ENCODE peak calls at places on chromosomes 12 and 14, in four cellular contexts. One of them, this sample, is unnamed.
A peak's percentile ranks its signal among the peaks of the same experiment; 100 is the strongest.

GRCh38 chr12:92879698-92880322 is 49.3 kb downstream of the EEA1 start:
- DNase-seq in left ventricle myocardium inferior: no peak
- DNase-seq in suprapubic skin: no peak
- DNase-seq in psoas muscle: no peak
- DNase-seq in this sample: no peak

GRCh38 chr12:124359671-124360581 is 65.0 kb downstream of the RFLNA start:
- DNase-seq in left ventricle myocardium inferior: peak; percentile 95
- DNase-seq in suprapubic skin: peak; percentile 87
- DNase-seq in psoas muscle: peak; percentile 99
- DNase-seq in this sample: peak; percentile 98

GRCh38 chr14:76644875-76645518 is 116.3 kb upstream of the VASH1 start:
- DNase-seq in left ventricle myocardium inferior: peak; percentile 19
- DNase-seq in suprapubic skin: no peak
- DNase-seq in psoas muscle: no peak
- DNase-seq in this sample: peak; percentile 40

GRCh38 chr12:92927055-92927435 is 2.0 kb downstream of the EEA1 start:
- DNase-seq in left ventricle myocardium inferior: no peak
- DNase-seq in suprapubic skin: peak; percentile 71
- DNase-seq in psoas muscle: no peak
- DNase-seq in this sample: no peak

GRCh38 chr12:115451785-115452736 is 768.1 kb upstream of the TBX3 start:
- DNase-seq in left ventricle myocardium inferior: peak; percentile 59
- DNase-seq in suprapubic skin: no peak
- DNase-seq in psoas muscle: peak; percentile 50
- DNase-seq in this sample: no peak

GRCh38 chr12:115336506-115336905 is 652.5 kb upstream of the TBX3 start:
- DNase-seq in left ventricle myocardium inferior: no peak
- DNase-seq in suprapubic skin: no peak
- DNase-seq in psoas muscle: no peak
- DNase-seq in this sample: no peak

GRCh38 chr14:51552768-51553426 is 98.8 kb upstream of the FRMD6 start:
- DNase-seq in left ventricle myocardium inferior: no peak
- DNase-seq in suprapubic skin: peak; percentile 81
- DNase-seq in psoas muscle: no peak
- DNase-seq in this sample: peak; percentile 81

GRCh38 chr14:69700609-69701008 is 66.3 kb upstream of the SRSF5 start:
- DNase-seq in left ventricle myocardium inferior: no peak
- DNase-seq in suprapubic skin: no peak
- DNase-seq in psoas muscle: no peak
- DNase-seq in this sample: no peak

GRCh38 chr14:58697266-58697926 is 59.6 kb downstream of the DACT1 start:
- DNase-seq in left ventricle myocardium inferior: no peak
- DNase-seq in suprapubic skin: no peak
- DNase-seq in psoas muscle: no peak
- DNase-seq in this sample: no peak

GRCh38 chr12:57993030-57993429 is 51.7 kb downstream of the ATP23 start:
- DNase-seq in left ventricle myocardium inferior: no peak
- DNase-seq in suprapubic skin: no peak
- DNase-seq in psoas muscle: no peak
- DNase-seq in this sample: no peak

GRCh38 chr12:110743571-110744093 is 941 bp upstream of the PPP1CC start:
- DNase-seq in left ventricle myocardium inferior: peak; percentile 51
- DNase-seq in suprapubic skin: peak; percentile 69
- DNase-seq in psoas muscle: peak; percentile 60
- DNase-seq in this sample: peak; percentile 72

GRCh38 chr12:12072064-12072760 is 1.5 kb downstream of the BCL2L14 start:
- DNase-seq in left ventricle myocardium inferior: no peak
- DNase-seq in suprapubic skin: no peak
- DNase-seq in psoas muscle: no peak
- DNase-seq in this sample: peak; percentile 60

GRCh38 chr12:106917503-106917902 is 38.2 kb upstream of the TMEM263 start:
- DNase-seq in left ventricle myocardium inferior: no peak
- DNase-seq in suprapubic skin: no peak
- DNase-seq in psoas muscle: no peak
- DNase-seq in this sample: no peak

GRCh38 chr12:131636940-131637750 is 73.7 kb upstream of the SFSWAP start:
- DNase-seq in left ventricle myocardium inferior: no peak
- DNase-seq in suprapubic skin: no peak
- DNase-seq in psoas muscle: no peak
- DNase-seq in this sample: no peak

GRCh38 chr12:11486623-11487444 is 91.5 kb upstream of the PRB2 start:
- DNase-seq in left ventricle myocardium inferior: peak; percentile 52
- DNase-seq in suprapubic skin: peak; percentile 82
- DNase-seq in psoas muscle: peak; percentile 74
- DNase-seq in this sample: peak; percentile 80

GRCh38 chr12:93773122-93773871 is 96.1 kb downstream of the CRADD start:
- DNase-seq in left ventricle myocardium inferior: no peak
- DNase-seq in suprapubic skin: no peak
- DNase-seq in psoas muscle: no peak
- DNase-seq in this sample: no peak

GRCh38 chr14:50837850-50838470 is 7.0 kb upstream of the NIN start:
- DNase-seq in left ventricle myocardium inferior: no peak
- DNase-seq in suprapubic skin: no peak
- DNase-seq in psoas muscle: no peak
- DNase-seq in this sample: no peak

GRCh38 chr12:89237763-89238162 is 114.5 kb downstream of the DUSP6 start:
- DNase-seq in left ventricle myocardium inferior: no peak
- DNase-seq in suprapubic skin: no peak
- DNase-seq in psoas muscle: no peak
- DNase-seq in this sample: no peak

GRCh38 chr14:104280902-104281767 is 142.7 kb downstream of the KIF26A start:
- DNase-seq in left ventricle myocardium inferior: peak; percentile 6
- DNase-seq in suprapubic skin: peak; percentile 51
- DNase-seq in psoas muscle: peak; percentile 39
- DNase-seq in this sample: peak; percentile 94

GRCh38 chr12:108849653-108850052 is 7.7 kb downstream of the SSH1 start:
- DNase-seq in left ventricle myocardium inferior: peak; percentile 37
- DNase-seq in suprapubic skin: no peak
- DNase-seq in psoas muscle: peak; percentile 67
- DNase-seq in this sample: no peak

GRCh38 chr12:108850854-108851573 is 6.4 kb downstream of the SSH1 start:
- DNase-seq in left ventricle myocardium inferior: peak; percentile 74
- DNase-seq in suprapubic skin: no peak
- DNase-seq in psoas muscle: peak; percentile 72
- DNase-seq in this sample: peak; percentile 56

GRCh38 chr12:108846320-108846719 is 11.1 kb downstream of the SSH1 start:
- DNase-seq in left ventricle myocardium inferior: peak; percentile 72
- DNase-seq in suprapubic skin: no peak
- DNase-seq in psoas muscle: peak; percentile 86
- DNase-seq in this sample: no peak

GRCh38 chr12:108845696-108846095 is 11.7 kb downstream of the SSH1 start:
- DNase-seq in left ventricle myocardium inferior: no peak
- DNase-seq in suprapubic skin: no peak
- DNase-seq in psoas muscle: no peak
- DNase-seq in this sample: no peak

DNA sequence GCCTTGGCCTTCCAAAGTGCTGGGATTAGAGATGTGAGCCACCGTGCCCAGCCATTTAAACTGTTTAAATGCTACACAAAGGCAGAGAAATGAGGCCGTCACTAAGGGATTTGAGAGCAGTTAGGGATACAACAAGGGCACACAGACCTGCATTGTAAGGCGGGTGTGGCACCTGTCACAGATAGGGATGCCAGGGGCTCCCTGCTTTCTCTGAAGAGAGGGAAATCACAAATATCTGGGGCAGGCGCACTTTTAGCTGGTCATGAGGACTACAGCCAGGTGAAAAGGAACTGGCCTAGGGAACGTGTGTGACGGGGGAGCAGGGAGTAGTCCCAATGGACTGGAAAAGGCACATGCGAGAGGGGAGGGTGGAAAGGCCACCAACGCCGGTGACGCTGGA is 9.7 kb downstream of the SSH1 start:
- DNase-seq in left ventricle myocardium inferior: no peak
- DNase-seq in suprapubic skin: no peak
- DNase-seq in psoas muscle: no peak
- DNase-seq in this sample: no peak
- H3K36me3 ChIP-seq in left ventricle myocardium inferior: peaks cover 35% of the 10 kb centered on the region
- H3K36me3 ChIP-seq in suprapubic skin: peaks cover 15% of the 10 kb centered on the region
- H3K36me3 ChIP-seq in psoas muscle: peaks cover 55% of the 10 kb centered on the region
- H3K36me3 ChIP-seq in this sample: peaks cover 21% of the 10 kb centered on the region

DNA sequence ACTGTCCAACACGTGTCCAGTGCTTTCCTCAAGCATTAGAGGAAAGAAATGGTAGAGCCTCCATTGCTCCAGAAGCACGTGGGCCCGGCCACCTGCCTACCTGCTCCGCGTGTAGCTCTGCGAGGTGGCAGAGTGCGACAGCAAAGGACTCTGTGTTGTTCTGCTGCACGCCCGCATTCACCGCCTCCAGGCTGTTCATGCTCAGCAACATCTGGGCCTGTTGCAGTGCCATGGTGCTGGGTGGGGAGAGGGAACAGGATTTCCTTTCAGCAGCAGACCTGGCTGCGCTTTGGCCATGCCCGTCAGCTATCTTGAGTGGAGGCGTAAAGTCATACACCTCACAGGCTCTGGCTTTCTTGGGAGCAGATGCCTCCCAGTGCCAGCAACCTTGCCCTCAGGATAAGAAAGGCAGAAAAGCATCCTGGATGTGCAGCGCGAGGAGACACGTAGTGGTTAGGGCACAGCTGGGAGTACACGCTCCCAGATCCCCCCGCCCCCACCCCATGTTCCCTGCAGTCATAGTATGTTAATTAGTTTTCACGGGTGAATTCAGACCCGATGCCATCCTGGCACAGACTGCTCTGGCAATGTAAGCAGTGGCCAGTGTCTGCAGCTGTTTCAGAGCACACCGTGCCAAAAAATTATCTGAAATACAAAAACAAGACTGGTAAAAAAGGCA is 25.1 kb downstream of the ANAPC5 start:
- DNase-seq in left ventricle myocardium inferior: no peak
- DNase-seq in suprapubic skin: no peak
- DNase-seq in psoas muscle: peak; percentile 52
- DNase-seq in this sample: no peak
- H3K36me3 ChIP-seq in left ventricle myocardium inferior: peaks cover 99% of the 10 kb centered on the region
- H3K36me3 ChIP-seq in suprapubic skin: peaks cover 95% of the 10 kb centered on the region
- H3K36me3 ChIP-seq in psoas muscle: peaks cover 100% of the 10 kb centered on the region
- H3K36me3 ChIP-seq in this sample: peaks cover 3% of the 10 kb centered on the region

GRCh38 chr12:117069126-117069788 is 30.0 kb downstream of the TESC start:
- DNase-seq in left ventricle myocardium inferior: no peak
- DNase-seq in suprapubic skin: no peak
- DNase-seq in psoas muscle: no peak
- DNase-seq in this sample: no peak
- H3K36me3 ChIP-seq in left ventricle myocardium inferior: no peaks in the 10 kb centered on the region
- H3K36me3 ChIP-seq in suprapubic skin: no peaks in the 10 kb centered on the region
- H3K36me3 ChIP-seq in psoas muscle: no peaks in the 10 kb centered on the region
- H3K36me3 ChIP-seq in this sample: no peaks in the 10 kb centered on the region

DNA sequence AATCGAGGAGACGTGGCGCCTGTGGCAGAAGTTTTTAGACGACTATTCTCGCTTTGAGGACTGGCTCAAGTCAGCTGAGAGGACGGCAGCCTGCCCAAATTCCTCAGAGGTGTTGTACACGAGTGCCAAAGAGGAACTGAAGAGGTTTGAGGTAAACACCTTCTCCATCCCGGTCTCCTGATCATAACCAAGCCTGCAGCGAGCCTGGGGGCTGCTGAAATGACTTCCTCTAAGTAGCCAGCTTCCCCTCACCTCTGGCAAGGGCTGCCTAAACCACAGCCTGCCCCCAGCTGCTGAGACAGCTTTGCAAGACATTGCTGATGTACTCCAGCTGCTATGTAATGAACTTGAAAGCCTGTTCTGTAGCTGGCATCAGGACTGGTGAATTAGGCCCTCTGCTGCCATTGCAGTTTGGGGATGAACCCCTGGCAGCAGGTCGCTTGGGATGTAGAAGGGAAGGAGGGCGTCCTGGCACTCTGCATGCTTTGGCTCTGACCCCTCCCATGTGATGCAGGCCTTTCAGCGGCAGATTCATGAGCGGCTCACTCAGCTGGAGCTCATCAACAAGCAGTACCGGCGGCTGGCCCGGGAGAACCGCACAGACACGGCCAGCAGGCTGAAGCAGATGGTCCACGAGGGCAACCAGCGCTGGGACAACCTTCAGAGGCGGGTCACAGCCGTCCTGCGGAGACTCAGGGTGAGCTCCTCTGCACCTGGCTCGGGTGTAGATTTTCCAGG is 84.6 kb downstream of the ESR2 start:
- DNase-seq in left ventricle myocardium inferior: peak; percentile 64
- DNase-seq in suprapubic skin: no peak
- DNase-seq in psoas muscle: peak; percentile 54
- DNase-seq in this sample: no peak
- H3K36me3 ChIP-seq in left ventricle myocardium inferior: peaks cover 53% of the 10 kb centered on the region
- H3K36me3 ChIP-seq in suprapubic skin: peaks cover 63% of the 10 kb centered on the region
- H3K36me3 ChIP-seq in psoas muscle: peaks cover 76% of the 10 kb centered on the region
- H3K36me3 ChIP-seq in this sample: peaks cover 12% of the 10 kb centered on the region

GRCh38 chr12:830111-830867 is 77.9 kb downstream of the WNK1 start:
- DNase-seq in left ventricle myocardium inferior: no peak
- DNase-seq in suprapubic skin: no peak
- DNase-seq in psoas muscle: no peak
- DNase-seq in this sample: no peak
- H3K36me3 ChIP-seq in left ventricle myocardium inferior: peaks cover 52% of the 10 kb centered on the region
- H3K36me3 ChIP-seq in suprapubic skin: peaks cover 23% of the 10 kb centered on the region
- H3K36me3 ChIP-seq in psoas muscle: peaks cover 51% of the 10 kb centered on the region
- H3K36me3 ChIP-seq in this sample: peaks cover 3% of the 10 kb centered on the region

GRCh38 chr12:14450479-14450878 is 85.0 kb downstream of the ATF7IP start:
- DNase-seq in left ventricle myocardium inferior: no peak
- DNase-seq in suprapubic skin: no peak
- DNase-seq in psoas muscle: no peak
- DNase-seq in this sample: no peak

GRCh38 chr12:14452865-14453264 is 87.4 kb downstream of the ATF7IP start:
- DNase-seq in left ventricle myocardium inferior: no peak
- DNase-seq in suprapubic skin: no peak
- DNase-seq in psoas muscle: no peak
- DNase-seq in this sample: no peak

DNA sequence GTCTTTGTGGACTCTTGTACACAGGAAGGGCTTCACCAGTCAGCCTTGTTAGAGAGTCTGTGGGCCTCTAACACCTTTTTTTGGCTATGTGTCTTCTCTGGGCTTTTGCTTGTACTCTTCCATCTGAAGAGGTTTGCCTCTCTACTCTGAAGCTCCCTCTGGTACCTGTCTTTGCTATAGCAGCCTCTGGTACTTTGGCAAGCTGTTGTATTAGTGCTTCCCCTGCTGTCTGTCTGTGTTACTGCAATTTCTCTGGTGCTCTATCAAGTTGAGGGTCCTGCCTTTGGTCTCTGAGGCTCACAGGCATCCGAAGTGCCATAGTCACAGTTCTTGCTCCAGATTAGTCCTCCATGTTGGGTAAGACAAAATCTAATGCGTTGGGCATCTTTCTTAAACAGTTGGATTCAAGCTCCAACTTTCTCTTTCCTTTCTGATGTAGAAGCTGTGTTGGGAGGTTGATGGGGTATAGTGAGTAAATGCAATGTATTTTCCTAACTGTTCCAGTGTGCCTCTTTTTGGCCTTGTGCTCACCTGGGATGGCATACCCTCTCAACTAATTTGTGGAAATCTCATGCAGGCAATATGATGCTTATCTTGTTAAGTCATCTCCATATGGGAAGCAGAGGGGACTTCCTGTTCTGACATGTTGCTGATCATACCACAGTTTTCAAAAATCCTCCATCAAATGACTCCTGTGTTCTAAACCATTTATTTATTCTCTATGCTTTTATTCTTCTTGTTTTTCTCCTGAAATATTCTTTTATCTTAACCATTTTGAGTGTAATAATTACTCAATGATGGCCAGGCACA is 88.8 kb downstream of the ATF7IP start:
- DNase-seq in left ventricle myocardium inferior: no peak
- DNase-seq in suprapubic skin: no peak
- DNase-seq in psoas muscle: no peak
- DNase-seq in this sample: no peak
- H3K36me3 ChIP-seq in left ventricle myocardium inferior: peaks cover 54% of the 10 kb centered on the region
- H3K36me3 ChIP-seq in suprapubic skin: peaks cover 64% of the 10 kb centered on the region
- H3K36me3 ChIP-seq in psoas muscle: peaks cover 56% of the 10 kb centered on the region
- H3K36me3 ChIP-seq in this sample: peaks cover 24% of the 10 kb centered on the region

GRCh38 chr14:65565948-65566347 is 153.4 kb downstream of the FUT8 start:
- DNase-seq in left ventricle myocardium inferior: no peak
- DNase-seq in suprapubic skin: no peak
- DNase-seq in psoas muscle: no peak
- DNase-seq in this sample: no peak
- H3K36me3 ChIP-seq in left ventricle myocardium inferior: peaks cover 7% of the 10 kb centered on the region
- H3K36me3 ChIP-seq in suprapubic skin: no peaks in the 10 kb centered on the region
- H3K36me3 ChIP-seq in psoas muscle: no peaks in the 10 kb centered on the region
- H3K36me3 ChIP-seq in this sample: no peaks in the 10 kb centered on the region

GRCh38 chr14:73732006-73732405 is 17.8 kb upstream of the PNMA1 start:
- DNase-seq in left ventricle myocardium inferior: no peak
- DNase-seq in suprapubic skin: no peak
- DNase-seq in psoas muscle: no peak
- DNase-seq in this sample: peak; percentile 7
- H3K36me3 ChIP-seq in left ventricle myocardium inferior: peaks cover 74% of the 10 kb centered on the region
- H3K36me3 ChIP-seq in suprapubic skin: peaks cover 83% of the 10 kb centered on the region
- H3K36me3 ChIP-seq in psoas muscle: peaks cover 86% of the 10 kb centered on the region
- H3K36me3 ChIP-seq in this sample: no peaks in the 10 kb centered on the region